ENCODE peak calls at places on chromosomes 7 and 10, in seven cellular contexts. One of them, this sample, is unnamed.

GRCh38 chr7:22156205-22156604 is 200.7 kb downstream of the RAPGEF5 start:
- DNase-seq in posterior cingulate gyrus: no peak
- DNase-seq in CD8-positive, alpha-beta T cell: no peak
- DNase-seq in myocyte: no peak
- DNase-seq in CD4-positive, alpha-beta T cell: no peak
- DNase-seq in fibroblast of lung: peak
- DNase-seq in RCC 7860: peak
- DNase-seq in this sample: peak

GRCh38 chr10:20017961-20018360 is 201.7 kb downstream of the PLXDC2 start:
- DNase-seq in posterior cingulate gyrus: no peak
- DNase-seq in CD8-positive, alpha-beta T cell: no peak
- DNase-seq in myocyte: no peak
- DNase-seq in CD4-positive, alpha-beta T cell: no peak
- DNase-seq in fibroblast of lung: peak
- DNase-seq in RCC 7860: no peak
- DNase-seq in this sample: no peak

GRCh38 chr7:131011976-131012375 is 278.0 kb upstream of the KLF14 start:
- DNase-seq in posterior cingulate gyrus: no peak
- DNase-seq in CD8-positive, alpha-beta T cell: no peak
- DNase-seq in myocyte: peak
- DNase-seq in CD4-positive, alpha-beta T cell: no peak
- DNase-seq in fibroblast of lung: peak
- DNase-seq in RCC 7860: peak
- DNase-seq in this sample: no peak

GRCh38 chr7:119937745-119938144 is 335.2 kb upstream of the KCND2 start:
- DNase-seq in posterior cingulate gyrus: no peak
- DNase-seq in CD8-positive, alpha-beta T cell: no peak
- DNase-seq in myocyte: no peak
- DNase-seq in CD4-positive, alpha-beta T cell: no peak
- DNase-seq in fibroblast of lung: no peak
- DNase-seq in RCC 7860: no peak
- DNase-seq in this sample: no peak

GRCh38 chr10:88244781-88245350 is 338.3 kb downstream of the RNLS start:
- DNase-seq in posterior cingulate gyrus: no peak
- DNase-seq in CD8-positive, alpha-beta T cell: no peak
- DNase-seq in myocyte: no peak
- DNase-seq in CD4-positive, alpha-beta T cell: no peak
- DNase-seq in fibroblast of lung: no peak
- DNase-seq in RCC 7860: no peak
- DNase-seq in this sample: no peak

GRCh38 chr7:71239517-71239916 is 107.6 kb downstream of the GALNT17 start:
- DNase-seq in posterior cingulate gyrus: no peak
- DNase-seq in CD8-positive, alpha-beta T cell: no peak
- DNase-seq in myocyte: peak
- DNase-seq in CD4-positive, alpha-beta T cell: no peak
- DNase-seq in fibroblast of lung: no peak
- DNase-seq in RCC 7860: no peak
- DNase-seq in this sample: no peak

GRCh38 chr7:106568680-106569499 is 92.1 kb downstream of the CCDC71L start:
- DNase-seq in posterior cingulate gyrus: no peak
- DNase-seq in CD8-positive, alpha-beta T cell: no peak
- DNase-seq in myocyte: peak
- DNase-seq in CD4-positive, alpha-beta T cell: no peak
- DNase-seq in fibroblast of lung: peak
- DNase-seq in RCC 7860: no peak
- DNase-seq in this sample: peak

GRCh38 chr10:124646483-124647352 is 97.5 kb downstream of the FAM53B start:
- DNase-seq in posterior cingulate gyrus: peak
- DNase-seq in CD8-positive, alpha-beta T cell: no peak
- DNase-seq in myocyte: peak
- DNase-seq in CD4-positive, alpha-beta T cell: no peak
- DNase-seq in fibroblast of lung: peak
- DNase-seq in RCC 7860: peak
- DNase-seq in this sample: no peak

GRCh38 chr7:73436031-73436929 is 2.7 kb downstream of the FZD9 start:
- DNase-seq in posterior cingulate gyrus: no peak
- DNase-seq in CD8-positive, alpha-beta T cell: no peak
- DNase-seq in myocyte: peak
- DNase-seq in CD4-positive, alpha-beta T cell: no peak
- DNase-seq in fibroblast of lung: no peak
- DNase-seq in RCC 7860: peak
- DNase-seq in this sample: no peak

GRCh38 chr7:55111007-55111406 is 92.2 kb downstream of the EGFR start:
- DNase-seq in posterior cingulate gyrus: no peak
- DNase-seq in CD8-positive, alpha-beta T cell: no peak
- DNase-seq in myocyte: peak
- DNase-seq in CD4-positive, alpha-beta T cell: no peak
- DNase-seq in fibroblast of lung: peak
- DNase-seq in RCC 7860: peak
- DNase-seq in this sample: no peak

GRCh38 chr7:112157072-112157471 is 49.1 kb downstream of the DOCK4 start:
- DNase-seq in posterior cingulate gyrus: no peak
- DNase-seq in CD8-positive, alpha-beta T cell: no peak
- DNase-seq in myocyte: peak
- DNase-seq in CD4-positive, alpha-beta T cell: no peak
- DNase-seq in fibroblast of lung: peak
- DNase-seq in RCC 7860: peak
- DNase-seq in this sample: peak

GRCh38 chr10:28236641-28237040 is 66.2 kb downstream of the MPP7 start:
- DNase-seq in posterior cingulate gyrus: no peak
- DNase-seq in CD8-positive, alpha-beta T cell: no peak
- DNase-seq in myocyte: no peak
- DNase-seq in CD4-positive, alpha-beta T cell: no peak
- DNase-seq in fibroblast of lung: peak
- DNase-seq in RCC 7860: no peak
- DNase-seq in this sample: no peak

GRCh38 chr10:32055478-32056135 is 618 bp downstream of the KIF5B start:
- DNase-seq in posterior cingulate gyrus: peak
- DNase-seq in CD8-positive, alpha-beta T cell: peak
- DNase-seq in myocyte: peak
- DNase-seq in CD4-positive, alpha-beta T cell: peak
- DNase-seq in fibroblast of lung: peak
- DNase-seq in RCC 7860: peak
- DNase-seq in this sample: no peak

GRCh38 chr7:127158659-127159058 is 94.1 kb downstream of the GRM8 start:
- DNase-seq in posterior cingulate gyrus: no peak
- DNase-seq in CD8-positive, alpha-beta T cell: no peak
- DNase-seq in myocyte: no peak
- DNase-seq in CD4-positive, alpha-beta T cell: no peak
- DNase-seq in fibroblast of lung: no peak
- DNase-seq in RCC 7860: no peak
- DNase-seq in this sample: no peak

GRCh38 chr7:27765856-27766255 is 25.9 kb downstream of the TAX1BP1 start:
- DNase-seq in posterior cingulate gyrus: no peak
- DNase-seq in CD8-positive, alpha-beta T cell: no peak
- DNase-seq in myocyte: peak
- DNase-seq in CD4-positive, alpha-beta T cell: no peak
- DNase-seq in fibroblast of lung: no peak
- DNase-seq in RCC 7860: no peak
- DNase-seq in this sample: no peak

GRCh38 chr10:63711866-63712716 is 190.9 kb downstream of the REEP3 start:
- DNase-seq in posterior cingulate gyrus: peak
- DNase-seq in CD8-positive, alpha-beta T cell: no peak
- DNase-seq in myocyte: peak
- DNase-seq in CD4-positive, alpha-beta T cell: no peak
- DNase-seq in fibroblast of lung: peak
- DNase-seq in RCC 7860: peak
- DNase-seq in this sample: peak

GRCh38 chr7:28028471-28028870 is 152.1 kb downstream of the JAZF1 start:
- DNase-seq in posterior cingulate gyrus: no peak
- DNase-seq in CD8-positive, alpha-beta T cell: no peak
- DNase-seq in myocyte: no peak
- DNase-seq in CD4-positive, alpha-beta T cell: no peak
- DNase-seq in fibroblast of lung: no peak
- DNase-seq in RCC 7860: no peak
- DNase-seq in this sample: no peak

GRCh38 chr10:3837909-3838722 is 53.1 kb upstream of the KLF6 start:
- DNase-seq in posterior cingulate gyrus: no peak
- DNase-seq in CD8-positive, alpha-beta T cell: no peak
- DNase-seq in myocyte: no peak
- DNase-seq in CD4-positive, alpha-beta T cell: no peak
- DNase-seq in fibroblast of lung: no peak
- DNase-seq in RCC 7860: no peak
- DNase-seq in this sample: no peak

GRCh38 chr7:92988051-92988450 is 129.7 kb downstream of the SAMD9 start:
- DNase-seq in posterior cingulate gyrus: no peak
- DNase-seq in CD8-positive, alpha-beta T cell: no peak
- DNase-seq in myocyte: peak
- DNase-seq in CD4-positive, alpha-beta T cell: no peak
- DNase-seq in fibroblast of lung: peak
- DNase-seq in RCC 7860: peak
- DNase-seq in this sample: no peak

GRCh38 chr10:44478040-44478439 is 93.1 kb upstream of the CXCL12 start:
- DNase-seq in posterior cingulate gyrus: no peak
- DNase-seq in CD8-positive, alpha-beta T cell: no peak
- DNase-seq in myocyte: no peak
- DNase-seq in CD4-positive, alpha-beta T cell: no peak
- DNase-seq in fibroblast of lung: no peak
- DNase-seq in RCC 7860: no peak
- DNase-seq in this sample: no peak

GRCh38 chr7:156019308-156019707 is 207.0 kb upstream of the SHH start:
- DNase-seq in posterior cingulate gyrus: no peak
- DNase-seq in CD8-positive, alpha-beta T cell: no peak
- DNase-seq in myocyte: no peak
- DNase-seq in CD4-positive, alpha-beta T cell: no peak
- DNase-seq in fibroblast of lung: no peak
- DNase-seq in RCC 7860: no peak
- DNase-seq in this sample: no peak

GRCh38 chr7:27031289-27032172 is 64.3 kb downstream of the HOXA1 start:
- DNase-seq in posterior cingulate gyrus: no peak
- DNase-seq in CD8-positive, alpha-beta T cell: no peak
- DNase-seq in myocyte: peak
- DNase-seq in CD4-positive, alpha-beta T cell: no peak
- DNase-seq in fibroblast of lung: peak
- DNase-seq in RCC 7860: peak
- DNase-seq in this sample: no peak

GRCh38 chr7:37510043-37510634 is 61.5 kb upstream of the ELMO1 start:
- DNase-seq in posterior cingulate gyrus: no peak
- DNase-seq in CD8-positive, alpha-beta T cell: no peak
- DNase-seq in myocyte: no peak
- DNase-seq in CD4-positive, alpha-beta T cell: no peak
- DNase-seq in fibroblast of lung: peak
- DNase-seq in RCC 7860: no peak
- DNase-seq in this sample: no peak

GRCh38 chr10:129078746-129079480 is 388.1 kb upstream of the MGMT start:
- DNase-seq in posterior cingulate gyrus: no peak
- DNase-seq in CD8-positive, alpha-beta T cell: no peak
- DNase-seq in myocyte: no peak
- DNase-seq in CD4-positive, alpha-beta T cell: no peak
- DNase-seq in fibroblast of lung: no peak
- DNase-seq in RCC 7860: no peak
- DNase-seq in this sample: no peak

GRCh38 chr7:137408096-137408495 is 64.6 kb upstream of the PTN start:
- DNase-seq in posterior cingulate gyrus: no peak
- DNase-seq in CD8-positive, alpha-beta T cell: no peak
- DNase-seq in myocyte: no peak
- DNase-seq in CD4-positive, alpha-beta T cell: no peak
- DNase-seq in fibroblast of lung: no peak
- DNase-seq in RCC 7860: no peak
- DNase-seq in this sample: no peak

GRCh38 chr7:157276731-157277562 is 59.9 kb upstream of the DNAJB6 start:
- DNase-seq in posterior cingulate gyrus: peak
- DNase-seq in CD8-positive, alpha-beta T cell: no peak
- DNase-seq in myocyte: peak
- DNase-seq in CD4-positive, alpha-beta T cell: no peak
- DNase-seq in fibroblast of lung: no peak
- DNase-seq in RCC 7860: peak
- DNase-seq in this sample: no peak

This sample was measured in kidney epithelial cell.